ENCODE peak calls at places on chromosomes 3 and 15, in seven cellular contexts. One of them, this sample, is unnamed.

GRCh38 chr3:48596676-48597407 is 1.7 kb upstream of the COL7A1 start:
- DNase-seq in endothelial cell: no peak
- DNase-seq in HT1080: no peak
- DNase-seq in erythroblast: no peak
- DNase-seq in right cardiac atrium: no peak
- DNase-seq in posterior cingulate gyrus: no peak
- DNase-seq in epithelial cell of esophagus: no peak
- DNase-seq in this sample: no peak

GRCh38 chr3:11954312-11954934 is 49.8 kb upstream of the SYN2 start:
- DNase-seq in endothelial cell: no peak
- DNase-seq in epithelial cell of esophagus: peak; percentile 32
- DNase-seq in posterior cingulate gyrus: no peak
- DNase-seq in erythroblast: no peak
- DNase-seq in right cardiac atrium: peak; percentile 13
- DNase-seq in HT1080: no peak
- DNase-seq in this sample: peak; percentile 18

GRCh38 chr15:75203908-75204263 is 2.2 kb downstream of the C15orf39 start:
- DNase-seq in erythroblast: no peak
- DNase-seq in endothelial cell: no peak
- DNase-seq in right cardiac atrium: no peak
- DNase-seq in epithelial cell of esophagus: no peak
- DNase-seq in posterior cingulate gyrus: no peak
- DNase-seq in HT1080: no peak
- DNase-seq in this sample: no peak

GRCh38 chr3:16402451-16402850 is 111.0 kb downstream of the RFTN1 start:
- DNase-seq in HT1080: no peak
- DNase-seq in epithelial cell of esophagus: peak; percentile 65
- DNase-seq in right cardiac atrium: no peak
- DNase-seq in erythroblast: no peak
- DNase-seq in endothelial cell: no peak
- DNase-seq in posterior cingulate gyrus: no peak
- DNase-seq in this sample: no peak

GRCh38 chr3:177177670-177178295 is 19.5 kb downstream of the TBL1XR1 start:
- DNase-seq in posterior cingulate gyrus: no peak
- DNase-seq in HT1080: no peak
- DNase-seq in erythroblast: peak; percentile 30
- DNase-seq in endothelial cell: no peak
- DNase-seq in epithelial cell of esophagus: peak; percentile 85
- DNase-seq in right cardiac atrium: no peak
- DNase-seq in this sample: no peak

GRCh38 chr3:107217161-107217560 is 160.1 kb upstream of the CCDC54 start:
- DNase-seq in endothelial cell: no peak
- DNase-seq in epithelial cell of esophagus: peak; percentile 89
- DNase-seq in right cardiac atrium: no peak
- DNase-seq in erythroblast: no peak
- DNase-seq in HT1080: peak; percentile 70
- DNase-seq in posterior cingulate gyrus: no peak
- DNase-seq in this sample: no peak

GRCh38 chr3:174541708-174542107 is 317.4 kb upstream of the NAALADL2 start:
- DNase-seq in erythroblast: no peak
- DNase-seq in epithelial cell of esophagus: peak; percentile 37
- DNase-seq in endothelial cell: no peak
- DNase-seq in right cardiac atrium: no peak
- DNase-seq in posterior cingulate gyrus: no peak
- DNase-seq in HT1080: peak; percentile 43
- DNase-seq in this sample: no peak

GRCh38 chr3:112604536-112604935 is 36.4 kb downstream of the CCDC80 start:
- DNase-seq in erythroblast: no peak
- DNase-seq in posterior cingulate gyrus: no peak
- DNase-seq in epithelial cell of esophagus: no peak
- DNase-seq in right cardiac atrium: no peak
- DNase-seq in HT1080: peak; percentile 85
- DNase-seq in endothelial cell: peak; percentile 21
- DNase-seq in this sample: no peak

GRCh38 chr15:66233487-66234415 is 19.8 kb downstream of the MEGF11 start:
- DNase-seq in endothelial cell: peak; percentile 38
- DNase-seq in right cardiac atrium: no peak
- DNase-seq in HT1080: peak; percentile 55
- DNase-seq in epithelial cell of esophagus: peak; percentile 29
- DNase-seq in posterior cingulate gyrus: no peak
- DNase-seq in erythroblast: peak; percentile 65
- DNase-seq in this sample: no peak

GRCh38 chr15:42494998-42495360 is 455 bp upstream of the SNAP23 start:
- DNase-seq in endothelial cell: peak; percentile 20
- DNase-seq in erythroblast: no peak
- DNase-seq in posterior cingulate gyrus: no peak
- DNase-seq in epithelial cell of esophagus: peak; percentile 67
- DNase-seq in right cardiac atrium: peak; percentile 42
- DNase-seq in HT1080: peak; percentile 66
- DNase-seq in this sample: peak; percentile 26

This sample was measured in amygdala.